ENCODE peak calls at places on chromosomes 5 and 9, in nine cellular contexts. One of them, this sample, is unnamed.

GRCh38 chr9:79896390-79896789 is 324.6 kb downstream of the TLE4 start:
- DNase-seq in omental fat pad: no peak
- DNase-seq in astrocyte of the spinal cord: peak; percentile 12
- DNase-seq in neural crest cell: no peak
- DNase-seq in WTC11: no peak
- DNase-seq in heart right ventricle: no peak
- DNase-seq in fibroblast of lung: peak; percentile 4
- DNase-seq in upper lobe of left lung: no peak
- DNase-seq in ovary: no peak
- DNase-seq in this sample: no peak

GRCh38 chr5:2223303-2223702 is 340.6 kb upstream of the IRX4 start:
- DNase-seq in heart right ventricle: no peak
- DNase-seq in fibroblast of lung: no peak
- DNase-seq in neural crest cell: no peak
- DNase-seq in astrocyte of the spinal cord: no peak
- DNase-seq in ovary: no peak
- DNase-seq in upper lobe of left lung: peak; percentile 40
- DNase-seq in omental fat pad: no peak
- DNase-seq in WTC11: no peak
- DNase-seq in this sample: no peak

GRCh38 chr5:34524123-34524522 is 132.0 kb upstream of the RAI14 start:
- DNase-seq in upper lobe of left lung: no peak
- DNase-seq in astrocyte of the spinal cord: peak; percentile 62
- DNase-seq in heart right ventricle: no peak
- DNase-seq in WTC11: no peak
- DNase-seq in fibroblast of lung: peak; percentile 76
- DNase-seq in ovary: no peak
- DNase-seq in neural crest cell: no peak
- DNase-seq in omental fat pad: no peak
- DNase-seq in this sample: no peak

GRCh38 chr5:116451905-116452450 is 122.6 kb downstream of the SEMA6A start:
- DNase-seq in fibroblast of lung: peak; percentile 66
- DNase-seq in omental fat pad: no peak
- DNase-seq in heart right ventricle: no peak
- DNase-seq in WTC11: no peak
- DNase-seq in neural crest cell: no peak
- DNase-seq in astrocyte of the spinal cord: no peak
- DNase-seq in ovary: no peak
- DNase-seq in upper lobe of left lung: no peak
- DNase-seq in this sample: no peak

GRCh38 chr5:104412649-104413240 is 850.2 kb upstream of the NUDT12 start:
- DNase-seq in upper lobe of left lung: no peak
- DNase-seq in ovary: no peak
- DNase-seq in fibroblast of lung: peak; percentile 42
- DNase-seq in heart right ventricle: no peak
- DNase-seq in neural crest cell: peak; percentile 2
- DNase-seq in omental fat pad: no peak
- DNase-seq in astrocyte of the spinal cord: peak; percentile 46
- DNase-seq in WTC11: peak; percentile 43
- DNase-seq in this sample: peak; percentile 18

GRCh38 chr9:36163840-36164175 is 5.4 kb upstream of the CCIN start:
- DNase-seq in neural crest cell: no peak
- DNase-seq in ovary: no peak
- DNase-seq in fibroblast of lung: peak; percentile 79
- DNase-seq in omental fat pad: no peak
- DNase-seq in WTC11: no peak
- DNase-seq in astrocyte of the spinal cord: peak; percentile 72
- DNase-seq in upper lobe of left lung: no peak
- DNase-seq in heart right ventricle: no peak
- DNase-seq in this sample: no peak

GRCh38 chr5:149063901-149064478 is 1.1 kb upstream of the SH3TC2 start:
- DNase-seq in astrocyte of the spinal cord: no peak
- DNase-seq in heart right ventricle: no peak
- DNase-seq in upper lobe of left lung: no peak
- DNase-seq in ovary: no peak
- DNase-seq in neural crest cell: no peak
- DNase-seq in fibroblast of lung: no peak
- DNase-seq in omental fat pad: no peak
- DNase-seq in WTC11: no peak
- DNase-seq in this sample: no peak

GRCh38 chr5:140351609-140352334 is 5.4 kb upstream of the HBEGF start:
- DNase-seq in astrocyte of the spinal cord: peak; percentile 75
- DNase-seq in neural crest cell: peak; percentile 70
- DNase-seq in WTC11: peak; percentile 32
- DNase-seq in ovary: no peak
- DNase-seq in fibroblast of lung: peak; percentile 50
- DNase-seq in upper lobe of left lung: no peak
- DNase-seq in omental fat pad: no peak
- DNase-seq in heart right ventricle: no peak
- DNase-seq in this sample: no peak

GRCh38 chr5:109921735-109922395 is 232.1 kb downstream of the MAN2A1 start:
- DNase-seq in neural crest cell: no peak
- DNase-seq in omental fat pad: no peak
- DNase-seq in ovary: no peak
- DNase-seq in astrocyte of the spinal cord: no peak
- DNase-seq in upper lobe of left lung: peak; percentile 75
- DNase-seq in WTC11: no peak
- DNase-seq in fibroblast of lung: peak; percentile 32
- DNase-seq in heart right ventricle: peak; percentile 47
- DNase-seq in this sample: no peak

GRCh38 chr9:114787781-114788498 is 17.9 kb downstream of the TNFSF15 start:
- DNase-seq in upper lobe of left lung: no peak
- DNase-seq in astrocyte of the spinal cord: no peak
- DNase-seq in fibroblast of lung: no peak
- DNase-seq in WTC11: no peak
- DNase-seq in heart right ventricle: no peak
- DNase-seq in omental fat pad: no peak
- DNase-seq in ovary: no peak
- DNase-seq in neural crest cell: no peak
- DNase-seq in this sample: no peak

GRCh38 chr9:114782586-114782985 is 23.3 kb downstream of the TNFSF15 start:
- DNase-seq in omental fat pad: no peak
- DNase-seq in ovary: no peak
- DNase-seq in neural crest cell: no peak
- DNase-seq in astrocyte of the spinal cord: no peak
- DNase-seq in fibroblast of lung: no peak
- DNase-seq in WTC11: no peak
- DNase-seq in heart right ventricle: no peak
- DNase-seq in upper lobe of left lung: no peak
- DNase-seq in this sample: no peak

GRCh38 chr9:114789006-114789405 is 16.8 kb downstream of the TNFSF15 start:
- DNase-seq in astrocyte of the spinal cord: no peak
- DNase-seq in neural crest cell: no peak
- DNase-seq in upper lobe of left lung: no peak
- DNase-seq in WTC11: no peak
- DNase-seq in ovary: no peak
- DNase-seq in heart right ventricle: no peak
- DNase-seq in omental fat pad: no peak
- DNase-seq in fibroblast of lung: no peak
- DNase-seq in this sample: no peak

GRCh38 chr9:114786251-114786650 is 19.6 kb downstream of the TNFSF15 start:
- DNase-seq in fibroblast of lung: no peak
- DNase-seq in omental fat pad: no peak
- DNase-seq in heart right ventricle: no peak
- DNase-seq in upper lobe of left lung: no peak
- DNase-seq in neural crest cell: no peak
- DNase-seq in astrocyte of the spinal cord: no peak
- DNase-seq in WTC11: no peak
- DNase-seq in ovary: no peak
- DNase-seq in this sample: no peak

DNA sequence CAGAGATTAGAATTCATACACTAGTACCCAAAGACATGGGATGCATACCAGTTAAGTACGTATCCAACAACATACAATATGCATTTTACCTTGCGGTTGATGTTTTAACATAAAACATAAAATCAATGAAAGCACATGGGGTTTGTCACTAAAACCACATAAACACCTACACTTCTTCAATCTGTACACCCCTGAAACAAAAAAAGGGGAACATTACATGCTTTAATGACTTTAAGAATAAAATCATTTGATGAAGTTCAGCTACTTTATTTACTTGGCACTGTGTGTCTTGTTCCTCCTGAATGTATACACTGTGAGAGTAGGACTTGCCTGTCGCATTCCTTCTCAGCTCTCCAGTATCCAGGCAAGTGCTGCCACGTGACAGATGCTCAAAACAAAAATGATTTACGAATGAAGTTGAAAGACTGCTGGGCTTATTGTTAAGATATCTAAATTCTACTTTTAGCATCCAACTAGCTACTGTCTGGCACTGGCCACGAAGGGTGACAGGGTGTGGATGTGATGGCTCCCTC is 21.1 kb downstream of the TNFSF15 start:
- DNase-seq in upper lobe of left lung: peak; percentile 27
- DNase-seq in WTC11: no peak
- DNase-seq in omental fat pad: no peak
- DNase-seq in ovary: no peak
- DNase-seq in fibroblast of lung: no peak
- DNase-seq in heart right ventricle: no peak
- DNase-seq in neural crest cell: no peak
- DNase-seq in astrocyte of the spinal cord: no peak
- DNase-seq in this sample: no peak
- TF ChIP-seq CTCF in upper lobe of left lung: no peak
- TF ChIP-seq CTCF in WTC11: no peak
- TF ChIP-seq CTCF in omental fat pad: no peak
- TF ChIP-seq CTCF in ovary: no peak
- TF ChIP-seq CTCF in fibroblast of lung: no peak
- TF ChIP-seq CTCF in heart right ventricle: no peak
- TF ChIP-seq CTCF in neural crest cell: no peak
- TF ChIP-seq CTCF in astrocyte of the spinal cord: no peak
- TF ChIP-seq CTCF in this sample: no peak

DNA sequence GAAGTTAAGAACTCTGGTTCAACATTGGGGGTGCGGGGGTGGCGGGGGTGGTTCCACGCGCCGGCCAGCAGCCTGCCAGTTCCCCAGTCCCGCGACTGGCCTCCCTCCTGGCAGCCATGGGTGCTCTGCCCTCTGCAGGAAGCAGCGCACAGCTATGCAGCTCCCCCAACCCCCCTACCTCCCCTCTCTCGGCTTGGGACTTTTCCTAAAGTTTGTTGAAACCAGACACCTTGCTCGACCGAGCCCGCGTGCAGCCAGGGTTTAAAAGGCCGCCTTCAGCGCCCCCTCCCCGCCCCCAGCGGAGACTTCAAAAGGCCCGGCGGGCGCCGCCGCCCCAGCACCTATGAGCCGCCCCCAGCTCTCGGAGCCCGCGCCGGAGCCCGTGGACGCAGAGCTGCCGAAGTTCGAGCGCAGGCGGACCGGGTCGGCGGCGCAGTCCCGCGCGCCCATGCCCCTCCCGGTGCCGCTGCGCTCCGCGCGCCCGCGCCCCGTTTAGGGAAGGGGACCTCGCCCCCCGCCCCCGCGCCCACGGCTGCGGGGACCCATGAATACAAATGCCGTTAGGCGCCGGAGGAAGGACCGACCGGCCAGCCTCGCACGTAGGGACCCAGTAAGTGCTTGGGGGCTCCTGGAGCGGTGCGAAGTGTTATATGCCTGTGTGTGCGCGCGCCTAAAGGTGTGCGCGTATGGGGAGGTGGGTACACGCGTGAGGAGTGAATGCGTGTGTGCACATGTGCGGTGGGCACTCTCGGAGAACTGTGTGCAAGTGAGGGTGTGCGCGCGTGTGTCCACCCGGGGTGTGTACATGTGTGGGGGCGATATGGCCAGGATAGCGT is 1.4 kb upstream of the COL27A1 start:
- DNase-seq in upper lobe of left lung: peak; percentile 42
- DNase-seq in ovary: no peak
- DNase-seq in astrocyte of the spinal cord: no peak
- DNase-seq in WTC11: peak; percentile 74
- DNase-seq in fibroblast of lung: peak; percentile 42
- DNase-seq in omental fat pad: no peak
- DNase-seq in heart right ventricle: no peak
- DNase-seq in neural crest cell: no peak
- DNase-seq in this sample: no peak
- TF ChIP-seq CTCF in upper lobe of left lung: peak; percentile 25
- TF ChIP-seq CTCF in ovary: no peak
- TF ChIP-seq CTCF in astrocyte of the spinal cord: peak; percentile 50
- TF ChIP-seq CTCF in WTC11: no peak
- TF ChIP-seq CTCF in fibroblast of lung: peak; percentile 22
- TF ChIP-seq CTCF in omental fat pad: no peak
- TF ChIP-seq CTCF in heart right ventricle: peak; percentile 39
- TF ChIP-seq CTCF in neural crest cell: peak; percentile 44
- TF ChIP-seq CTCF in this sample: no peak

GRCh38 chr5:90408571-90409317 is 812 bp downstream of the CETN3 start:
- DNase-seq in upper lobe of left lung: no peak
- DNase-seq in ovary: no peak
- DNase-seq in heart right ventricle: no peak
- DNase-seq in omental fat pad: no peak
- DNase-seq in neural crest cell: peak; percentile 3
- DNase-seq in WTC11: no peak
- DNase-seq in astrocyte of the spinal cord: no peak
- DNase-seq in fibroblast of lung: no peak
- DNase-seq in this sample: no peak

GRCh38 chr5:90406466-90406865 is 3.1 kb downstream of the CETN3 start:
- DNase-seq in neural crest cell: no peak
- DNase-seq in WTC11: no peak
- DNase-seq in omental fat pad: no peak
- DNase-seq in heart right ventricle: no peak
- DNase-seq in upper lobe of left lung: no peak
- DNase-seq in fibroblast of lung: peak; percentile 25
- DNase-seq in astrocyte of the spinal cord: no peak
- DNase-seq in ovary: no peak
- DNase-seq in this sample: no peak

GRCh38 chr5:90410178-90410762 is 714 bp upstream of the CETN3 start:
- DNase-seq in WTC11: no peak
- DNase-seq in fibroblast of lung: no peak
- DNase-seq in ovary: no peak
- DNase-seq in astrocyte of the spinal cord: no peak
- DNase-seq in heart right ventricle: no peak
- DNase-seq in omental fat pad: no peak
- DNase-seq in neural crest cell: no peak
- DNase-seq in upper lobe of left lung: no peak
- DNase-seq in this sample: no peak

GRCh38 chr5:90409318-90410177 is at the start of gene CETN3:
- DNase-seq in ovary: peak; percentile 94
- DNase-seq in neural crest cell: peak; percentile 84
- DNase-seq in upper lobe of left lung: peak; percentile 96
- DNase-seq in heart right ventricle: peak; percentile 90
- DNase-seq in fibroblast of lung: peak; percentile 96
- DNase-seq in astrocyte of the spinal cord: peak; percentile 96
- DNase-seq in omental fat pad: peak; percentile 66
- DNase-seq in WTC11: peak; percentile 91
- DNase-seq in this sample: peak; percentile 92
- TF ChIP-seq CTCF in ovary: no peak
- TF ChIP-seq CTCF in neural crest cell: no peak
- TF ChIP-seq CTCF in upper lobe of left lung: no peak
- TF ChIP-seq CTCF in heart right ventricle: no peak
- TF ChIP-seq CTCF in fibroblast of lung: no peak
- TF ChIP-seq CTCF in astrocyte of the spinal cord: peak; percentile 15
- TF ChIP-seq CTCF in omental fat pad: no peak
- TF ChIP-seq CTCF in WTC11: no peak
- TF ChIP-seq CTCF in this sample: no peak

DNA sequence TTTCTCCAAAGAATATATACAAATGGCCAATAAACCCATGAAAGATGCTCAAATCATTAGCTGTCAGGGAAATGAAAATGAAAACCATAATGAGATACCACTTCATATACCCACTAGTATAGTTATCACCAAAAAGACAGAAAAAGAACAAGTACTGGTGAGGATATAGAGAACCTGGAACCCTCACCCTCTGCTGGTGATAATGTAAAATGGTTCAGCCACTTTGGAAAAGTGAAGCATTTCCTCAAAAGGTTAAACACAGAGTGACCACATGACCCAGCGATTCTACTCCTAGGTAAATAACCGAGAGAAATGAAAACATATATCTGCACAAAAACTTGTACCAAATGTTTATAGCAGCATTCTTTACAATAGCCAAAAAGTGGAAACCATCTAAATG is 72.0 kb downstream of the HSD17B3 start:
- DNase-seq in neural crest cell: no peak
- DNase-seq in upper lobe of left lung: no peak
- DNase-seq in WTC11: no peak
- DNase-seq in fibroblast of lung: no peak
- DNase-seq in ovary: no peak
- DNase-seq in heart right ventricle: no peak
- DNase-seq in omental fat pad: no peak
- DNase-seq in astrocyte of the spinal cord: no peak
- DNase-seq in this sample: no peak
- TF ChIP-seq CTCF in neural crest cell: peak; percentile 32
- TF ChIP-seq CTCF in upper lobe of left lung: no peak
- TF ChIP-seq CTCF in WTC11: no peak
- TF ChIP-seq CTCF in fibroblast of lung: no peak
- TF ChIP-seq CTCF in ovary: no peak
- TF ChIP-seq CTCF in heart right ventricle: no peak
- TF ChIP-seq CTCF in omental fat pad: no peak
- TF ChIP-seq CTCF in astrocyte of the spinal cord: peak; percentile 4
- TF ChIP-seq CTCF in this sample: no peak